ENCODE peak calls at places on chromosome 1, in five cellular contexts. One of them, this sample, is unnamed.

GRCh38 chr1:184143449-184143848 is 91.9 kb downstream of the TSEN15 start:
- DNase-seq in aorta: no peak
- DNase-seq in stimulated activated CD4-positive, alpha-beta T cell treated with anti-CD3 and anti-CD28 coated beads, Interleukin-4, amount 100 ng/mL, for 4 hours: no peak
- DNase-seq in suprapubic skin: no peak
- DNase-seq in fibroblast of mammary gland: peak; percentile 7
- DNase-seq in this sample: peak; percentile 54

GRCh38 chr1:235266325-235266724 is 61.7 kb downstream of the ARID4B start:
- DNase-seq in aorta: no peak
- DNase-seq in stimulated activated CD4-positive, alpha-beta T cell treated with anti-CD3 and anti-CD28 coated beads, Interleukin-4, amount 100 ng/mL, for 4 hours: no peak
- DNase-seq in suprapubic skin: no peak
- DNase-seq in fibroblast of mammary gland: peak; percentile 20
- DNase-seq in this sample: peak; percentile 45

GRCh38 chr1:33338495-33339211 is 17.8 kb upstream of the A3GALT2 start:
- DNase-seq in aorta: peak; percentile 62
- DNase-seq in stimulated activated CD4-positive, alpha-beta T cell treated with anti-CD3 and anti-CD28 coated beads, Interleukin-4, amount 100 ng/mL, for 4 hours: no peak
- DNase-seq in suprapubic skin: no peak
- DNase-seq in fibroblast of mammary gland: peak; percentile 97
- DNase-seq in this sample: peak; percentile 92

GRCh38 chr1:212495843-212496494 is 63.2 kb downstream of the NENF start:
- DNase-seq in aorta: no peak
- DNase-seq in stimulated activated CD4-positive, alpha-beta T cell treated with anti-CD3 and anti-CD28 coated beads, Interleukin-4, amount 100 ng/mL, for 4 hours: no peak
- DNase-seq in suprapubic skin: no peak
- DNase-seq in fibroblast of mammary gland: no peak
- DNase-seq in this sample: no peak

GRCh38 chr1:199855580-199855979 is 171.9 kb upstream of the NR5A2 start:
- DNase-seq in aorta: no peak
- DNase-seq in stimulated activated CD4-positive, alpha-beta T cell treated with anti-CD3 and anti-CD28 coated beads, Interleukin-4, amount 100 ng/mL, for 4 hours: no peak
- DNase-seq in suprapubic skin: no peak
- DNase-seq in fibroblast of mammary gland: peak; percentile 52
- DNase-seq in this sample: peak; percentile 89

GRCh38 chr1:235093685-235094592 is 34.7 kb downstream of the TOMM20 start:
- DNase-seq in aorta: peak; percentile 79
- DNase-seq in stimulated activated CD4-positive, alpha-beta T cell treated with anti-CD3 and anti-CD28 coated beads, Interleukin-4, amount 100 ng/mL, for 4 hours: peak; percentile 73
- DNase-seq in suprapubic skin: no peak
- DNase-seq in fibroblast of mammary gland: peak; percentile 71
- DNase-seq in this sample: peak; percentile 82

GRCh38 chr1:190747643-190748186 is 270.1 kb upstream of the BRINP3 start:
- DNase-seq in aorta: no peak
- DNase-seq in stimulated activated CD4-positive, alpha-beta T cell treated with anti-CD3 and anti-CD28 coated beads, Interleukin-4, amount 100 ng/mL, for 4 hours: no peak
- DNase-seq in suprapubic skin: no peak
- DNase-seq in fibroblast of mammary gland: peak; percentile 3
- DNase-seq in this sample: no peak

GRCh38 chr1:53956308-53957168 is 10.4 kb downstream of the LRRC42 start:
- DNase-seq in aorta: no peak
- DNase-seq in stimulated activated CD4-positive, alpha-beta T cell treated with anti-CD3 and anti-CD28 coated beads, Interleukin-4, amount 100 ng/mL, for 4 hours: no peak
- DNase-seq in suprapubic skin: no peak
- DNase-seq in fibroblast of mammary gland: peak; percentile 38
- DNase-seq in this sample: peak; percentile 44

GRCh38 chr1:204335533-204335932 is 24.2 kb downstream of the PLEKHA6 start:
- DNase-seq in aorta: no peak
- DNase-seq in stimulated activated CD4-positive, alpha-beta T cell treated with anti-CD3 and anti-CD28 coated beads, Interleukin-4, amount 100 ng/mL, for 4 hours: no peak
- DNase-seq in suprapubic skin: no peak
- DNase-seq in fibroblast of mammary gland: no peak
- DNase-seq in this sample: no peak

GRCh38 chr1:20358761-20359263 is 68.1 kb downstream of the VWA5B1 start:
- DNase-seq in aorta: no peak
- DNase-seq in stimulated activated CD4-positive, alpha-beta T cell treated with anti-CD3 and anti-CD28 coated beads, Interleukin-4, amount 100 ng/mL, for 4 hours: no peak
- DNase-seq in suprapubic skin: no peak
- DNase-seq in fibroblast of mammary gland: peak; percentile 55
- DNase-seq in this sample: peak; percentile 50

GRCh38 chr1:86872086-86872485 is 41.8 kb downstream of the SELENOF start:
- DNase-seq in aorta: no peak
- DNase-seq in stimulated activated CD4-positive, alpha-beta T cell treated with anti-CD3 and anti-CD28 coated beads, Interleukin-4, amount 100 ng/mL, for 4 hours: no peak
- DNase-seq in suprapubic skin: no peak
- DNase-seq in fibroblast of mammary gland: peak; percentile 45
- DNase-seq in this sample: peak; percentile 31

GRCh38 chr1:16249838-16250241 is 12.9 kb upstream of the CPLANE2 start:
- DNase-seq in aorta: no peak
- DNase-seq in stimulated activated CD4-positive, alpha-beta T cell treated with anti-CD3 and anti-CD28 coated beads, Interleukin-4, amount 100 ng/mL, for 4 hours: no peak
- DNase-seq in suprapubic skin: peak; percentile 82
- DNase-seq in fibroblast of mammary gland: peak; percentile 87
- DNase-seq in this sample: peak; percentile 81

GRCh38 chr1:204647114-204647804 is 38.3 kb downstream of the LRRN2 start:
- DNase-seq in aorta: no peak
- DNase-seq in stimulated activated CD4-positive, alpha-beta T cell treated with anti-CD3 and anti-CD28 coated beads, Interleukin-4, amount 100 ng/mL, for 4 hours: no peak
- DNase-seq in suprapubic skin: no peak
- DNase-seq in fibroblast of mammary gland: peak; percentile 73
- DNase-seq in this sample: peak; percentile 83

GRCh38 chr1:167805041-167805556 is 83.3 kb downstream of the MPZL1 start:
- DNase-seq in aorta: no peak
- DNase-seq in stimulated activated CD4-positive, alpha-beta T cell treated with anti-CD3 and anti-CD28 coated beads, Interleukin-4, amount 100 ng/mL, for 4 hours: no peak
- DNase-seq in suprapubic skin: no peak
- DNase-seq in fibroblast of mammary gland: no peak
- DNase-seq in this sample: no peak

GRCh38 chr1:64248065-64248464 is 44.6 kb downstream of the UBE2U start:
- DNase-seq in aorta: no peak
- DNase-seq in stimulated activated CD4-positive, alpha-beta T cell treated with anti-CD3 and anti-CD28 coated beads, Interleukin-4, amount 100 ng/mL, for 4 hours: no peak
- DNase-seq in suprapubic skin: no peak
- DNase-seq in fibroblast of mammary gland: no peak
- DNase-seq in this sample: no peak

GRCh38 chr1:114338491-114338890 is 172.5 kb downstream of the TRIM33 start:
- DNase-seq in aorta: no peak
- DNase-seq in stimulated activated CD4-positive, alpha-beta T cell treated with anti-CD3 and anti-CD28 coated beads, Interleukin-4, amount 100 ng/mL, for 4 hours: no peak
- DNase-seq in suprapubic skin: no peak
- DNase-seq in fibroblast of mammary gland: no peak
- DNase-seq in this sample: no peak

GRCh38 chr1:108141604-108142003 is 58.5 kb downstream of the SLC25A24 start:
- DNase-seq in aorta: no peak
- DNase-seq in stimulated activated CD4-positive, alpha-beta T cell treated with anti-CD3 and anti-CD28 coated beads, Interleukin-4, amount 100 ng/mL, for 4 hours: no peak
- DNase-seq in suprapubic skin: no peak
- DNase-seq in fibroblast of mammary gland: peak; percentile 49
- DNase-seq in this sample: peak; percentile 23

GRCh38 chr1:37890378-37891014 is 31.1 kb upstream of the MTF1 start:
- DNase-seq in aorta: no peak
- DNase-seq in stimulated activated CD4-positive, alpha-beta T cell treated with anti-CD3 and anti-CD28 coated beads, Interleukin-4, amount 100 ng/mL, for 4 hours: no peak
- DNase-seq in suprapubic skin: peak; percentile 43
- DNase-seq in fibroblast of mammary gland: peak; percentile 62
- DNase-seq in this sample: peak; percentile 60

GRCh38 chr1:167409183-167409582 is 109.1 kb downstream of the CD247 start:
- DNase-seq in aorta: no peak
- DNase-seq in stimulated activated CD4-positive, alpha-beta T cell treated with anti-CD3 and anti-CD28 coated beads, Interleukin-4, amount 100 ng/mL, for 4 hours: no peak
- DNase-seq in suprapubic skin: no peak
- DNase-seq in fibroblast of mammary gland: no peak
- DNase-seq in this sample: no peak

GRCh38 chr1:160877221-160877620 is 7.8 kb downstream of the ITLN1 start:
- DNase-seq in aorta: no peak
- DNase-seq in stimulated activated CD4-positive, alpha-beta T cell treated with anti-CD3 and anti-CD28 coated beads, Interleukin-4, amount 100 ng/mL, for 4 hours: no peak
- DNase-seq in suprapubic skin: no peak
- DNase-seq in fibroblast of mammary gland: no peak
- DNase-seq in this sample: no peak

GRCh38 chr1:235954306-235955283 is 87.9 kb upstream of the LYST start:
- DNase-seq in aorta: peak; percentile 63
- DNase-seq in stimulated activated CD4-positive, alpha-beta T cell treated with anti-CD3 and anti-CD28 coated beads, Interleukin-4, amount 100 ng/mL, for 4 hours: peak; percentile 19
- DNase-seq in suprapubic skin: no peak
- DNase-seq in fibroblast of mammary gland: no peak
- DNase-seq in this sample: peak; percentile 32

GRCh38 chr1:40575336-40575735 is 43.9 kb downstream of the ZNF684 start:
- DNase-seq in aorta: no peak
- DNase-seq in stimulated activated CD4-positive, alpha-beta T cell treated with anti-CD3 and anti-CD28 coated beads, Interleukin-4, amount 100 ng/mL, for 4 hours: no peak
- DNase-seq in suprapubic skin: no peak
- DNase-seq in fibroblast of mammary gland: no peak
- DNase-seq in this sample: no peak

GRCh38 chr1:110056776-110057175 is 13.7 kb downstream of the ALX3 start:
- DNase-seq in aorta: no peak
- DNase-seq in stimulated activated CD4-positive, alpha-beta T cell treated with anti-CD3 and anti-CD28 coated beads, Interleukin-4, amount 100 ng/mL, for 4 hours: no peak
- DNase-seq in suprapubic skin: no peak
- DNase-seq in fibroblast of mammary gland: peak; percentile 85
- DNase-seq in this sample: peak; percentile 95

GRCh38 chr1:30403732-30404131 is 319.7 kb downstream of the MATN1 start:
- DNase-seq in aorta: peak; percentile 3
- DNase-seq in stimulated activated CD4-positive, alpha-beta T cell treated with anti-CD3 and anti-CD28 coated beads, Interleukin-4, amount 100 ng/mL, for 4 hours: no peak
- DNase-seq in suprapubic skin: peak; percentile 34
- DNase-seq in fibroblast of mammary gland: no peak
- DNase-seq in this sample: no peak

GRCh38 chr1:206039046-206039929 is 13.7 kb upstream of the RHEX start:
- DNase-seq in aorta: no peak
- DNase-seq in stimulated activated CD4-positive, alpha-beta T cell treated with anti-CD3 and anti-CD28 coated beads, Interleukin-4, amount 100 ng/mL, for 4 hours: no peak
- DNase-seq in suprapubic skin: no peak
- DNase-seq in fibroblast of mammary gland: no peak
- DNase-seq in this sample: no peak

GRCh38 chr1:112247036-112247597 is 148.9 kb upstream of the CTTNBP2NL start:
- DNase-seq in aorta: no peak
- DNase-seq in stimulated activated CD4-positive, alpha-beta T cell treated with anti-CD3 and anti-CD28 coated beads, Interleukin-4, amount 100 ng/mL, for 4 hours: no peak
- DNase-seq in suprapubic skin: no peak
- DNase-seq in fibroblast of mammary gland: no peak
- DNase-seq in this sample: no peak

GRCh38 chr1:6889875-6890480 is 104.7 kb downstream of the CAMTA1 start:
- DNase-seq in aorta: peak; percentile 73
- DNase-seq in stimulated activated CD4-positive, alpha-beta T cell treated with anti-CD3 and anti-CD28 coated beads, Interleukin-4, amount 100 ng/mL, for 4 hours: peak; percentile 20
- DNase-seq in suprapubic skin: no peak
- DNase-seq in fibroblast of mammary gland: peak; percentile 65
- DNase-seq in this sample: peak; percentile 82

GRCh38 chr1:163213626-163214025 is 10.9 kb upstream of the RGS5 start:
- DNase-seq in aorta: no peak
- DNase-seq in stimulated activated CD4-positive, alpha-beta T cell treated with anti-CD3 and anti-CD28 coated beads, Interleukin-4, amount 100 ng/mL, for 4 hours: no peak
- DNase-seq in suprapubic skin: no peak
- DNase-seq in fibroblast of mammary gland: peak; percentile 15
- DNase-seq in this sample: no peak

GRCh38 chr1:13930151-13930550 is 230.2 kb downstream of the PRDM2 start:
- DNase-seq in aorta: no peak
- DNase-seq in stimulated activated CD4-positive, alpha-beta T cell treated with anti-CD3 and anti-CD28 coated beads, Interleukin-4, amount 100 ng/mL, for 4 hours: no peak
- DNase-seq in suprapubic skin: no peak
- DNase-seq in fibroblast of mammary gland: no peak
- DNase-seq in this sample: no peak

GRCh38 chr1:226627924-226628623 is 79.5 kb downstream of the STUM start:
- DNase-seq in aorta: peak; percentile 27
- DNase-seq in stimulated activated CD4-positive, alpha-beta T cell treated with anti-CD3 and anti-CD28 coated beads, Interleukin-4, amount 100 ng/mL, for 4 hours: peak; percentile 56
- DNase-seq in suprapubic skin: peak; percentile 65
- DNase-seq in fibroblast of mammary gland: no peak
- DNase-seq in this sample: no peak

GRCh38 chr1:246151796-246152434 is 355.2 kb downstream of the SMYD3 start:
- DNase-seq in aorta: no peak
- DNase-seq in stimulated activated CD4-positive, alpha-beta T cell treated with anti-CD3 and anti-CD28 coated beads, Interleukin-4, amount 100 ng/mL, for 4 hours: no peak
- DNase-seq in suprapubic skin: no peak
- DNase-seq in fibroblast of mammary gland: peak; percentile 15
- DNase-seq in this sample: no peak

GRCh38 chr1:30511563-30512252 is 211.7 kb downstream of the MATN1 start:
- DNase-seq in aorta: no peak
- DNase-seq in stimulated activated CD4-positive, alpha-beta T cell treated with anti-CD3 and anti-CD28 coated beads, Interleukin-4, amount 100 ng/mL, for 4 hours: no peak
- DNase-seq in suprapubic skin: peak; percentile 54
- DNase-seq in fibroblast of mammary gland: peak; percentile 33
- DNase-seq in this sample: peak; percentile 84

GRCh38 chr1:25486602-25487001 is 55.9 kb downstream of the MACO1 start:
- DNase-seq in aorta: no peak
- DNase-seq in stimulated activated CD4-positive, alpha-beta T cell treated with anti-CD3 and anti-CD28 coated beads, Interleukin-4, amount 100 ng/mL, for 4 hours: no peak
- DNase-seq in suprapubic skin: no peak
- DNase-seq in fibroblast of mammary gland: peak; percentile 54
- DNase-seq in this sample: peak; percentile 62

GRCh38 chr1:89356658-89357400 is 7.0 kb upstream of the GBP6 start:
- DNase-seq in aorta: no peak
- DNase-seq in stimulated activated CD4-positive, alpha-beta T cell treated with anti-CD3 and anti-CD28 coated beads, Interleukin-4, amount 100 ng/mL, for 4 hours: no peak
- DNase-seq in suprapubic skin: no peak
- DNase-seq in fibroblast of mammary gland: peak; percentile 55
- DNase-seq in this sample: peak; percentile 84

GRCh38 chr1:228664399-228664914 is 70.8 kb upstream of the RHOU start:
- DNase-seq in aorta: peak; percentile 81
- DNase-seq in stimulated activated CD4-positive, alpha-beta T cell treated with anti-CD3 and anti-CD28 coated beads, Interleukin-4, amount 100 ng/mL, for 4 hours: peak; percentile 61
- DNase-seq in suprapubic skin: peak; percentile 88
- DNase-seq in fibroblast of mammary gland: peak; percentile 76
- DNase-seq in this sample: peak; percentile 71

GRCh38 chr1:236844499-236845271 is 49.6 kb downstream of the MTR start:
- DNase-seq in aorta: no peak
- DNase-seq in stimulated activated CD4-positive, alpha-beta T cell treated with anti-CD3 and anti-CD28 coated beads, Interleukin-4, amount 100 ng/mL, for 4 hours: no peak
- DNase-seq in suprapubic skin: no peak
- DNase-seq in fibroblast of mammary gland: peak; percentile 50
- DNase-seq in this sample: peak; percentile 76

GRCh38 chr1:39632491-39633417 is 6.7 kb downstream of the HEYL start:
- DNase-seq in aorta: peak; percentile 75
- DNase-seq in stimulated activated CD4-positive, alpha-beta T cell treated with anti-CD3 and anti-CD28 coated beads, Interleukin-4, amount 100 ng/mL, for 4 hours: no peak
- DNase-seq in suprapubic skin: no peak
- DNase-seq in fibroblast of mammary gland: peak; percentile 55
- DNase-seq in this sample: peak; percentile 83

GRCh38 chr1:181192277-181192676 is 103.8 kb downstream of the IER5 start:
- DNase-seq in aorta: no peak
- DNase-seq in stimulated activated CD4-positive, alpha-beta T cell treated with anti-CD3 and anti-CD28 coated beads, Interleukin-4, amount 100 ng/mL, for 4 hours: no peak
- DNase-seq in suprapubic skin: no peak
- DNase-seq in fibroblast of mammary gland: no peak
- DNase-seq in this sample: no peak

GRCh38 chr1:15700510-15700909 is 16.4 kb downstream of the PLEKHM2 start:
- DNase-seq in aorta: no peak
- DNase-seq in stimulated activated CD4-positive, alpha-beta T cell treated with anti-CD3 and anti-CD28 coated beads, Interleukin-4, amount 100 ng/mL, for 4 hours: no peak
- DNase-seq in suprapubic skin: no peak
- DNase-seq in fibroblast of mammary gland: no peak
- DNase-seq in this sample: no peak

This sample was measured in GM23248.